ENCODE peak calls at places on chromosomes 11 and 22, in five cellular contexts. H is WERI-Rb-1, Q is WTC11, Z is HS-5, D is Kasumi-1. B is an unnamed sample.

GRCh38 chr22:42688241-42688913 is 32.3 kb downstream of the A4GALT start:
- DNase-seq in Q (peak), H (peak), D (no peak), Z (no peak), B (peak)

GRCh38 chr22:43162412-43163150 is 11.2 kb downstream of the TSPO start:
- DNase-seq in D (no peak), Z (no peak), H (no peak), Q (no peak), B (no peak)

GRCh38 chr11:110989734-110990133 is 255.8 kb upstream of the POU2AF2 start:
- DNase-seq in H (peak), D (no peak), Z (no peak), Q (no peak), B (no peak)

GRCh38 chr22:27022256-27022655 is 364.9 kb downstream of the MIAT start:
- DNase-seq in Q (no peak), D (no peak), Z (no peak), H (no peak), B (no peak)

GRCh38 chr22:36986242-36986821 is 32.9 kb downstream of the TST start:
- DNase-seq in H (peak), Q (peak), D (peak), Z (no peak), B (no peak)

GRCh38 chr22:38870312-38870741 is 1.7 kb downstream of the CBX6 start:
- DNase-seq in Z (peak), H (peak), D (peak), Q (peak), B (peak)

GRCh38 chr11:103339485-103339857 is 230.2 kb downstream of the DYNC2H1 start:
- DNase-seq in D (no peak), H (no peak), Q (no peak), Z (no peak), B (no peak)

GRCh38 chr11:35031869-35032268 is 107.1 kb upstream of the CD44 start:
- DNase-seq in D (no peak), Z (peak), H (no peak), Q (no peak), B (no peak)

GRCh38 chr11:103210543-103210942 is 101.3 kb downstream of the DYNC2H1 start:
- DNase-seq in Z (no peak), D (no peak), H (no peak), Q (no peak), B (no peak)

GRCh38 chr11:88508558-88508807 is 170.9 kb upstream of the CTSC start:
- DNase-seq in Q (peak), H (no peak), D (no peak), Z (no peak), B (peak)

GRCh38 chr22:24467340-24467739 is 27.8 kb upstream of the UPB1 start:
- DNase-seq in Q (no peak), D (no peak), Z (no peak), H (no peak), B (no peak)

GRCh38 chr11:114080219-114080618 is 20.7 kb downstream of the ZBTB16 start:
- DNase-seq in D (no peak), Z (no peak), Q (no peak), H (no peak), B (no peak)

GRCh38 chr22:26484360-26484706 is 656 bp downstream of the SRRD start:
- DNase-seq in Q (no peak), H (no peak), Z (no peak), D (no peak), B (no peak)

GRCh38 chr11:106763516-106763915 is 254.8 kb downstream of the GUCY1A2 start:
- DNase-seq in Z (no peak), D (no peak), Q (no peak), H (no peak), B (no peak)

GRCh38 chr22:45511847-45512261 is 9.2 kb downstream of the FBLN1 start:
- DNase-seq in H (no peak), D (no peak), Z (peak), Q (no peak), B (no peak)

GRCh38 chr11:113240790-113241189 is 73.6 kb upstream of the TTC12 start:
- DNase-seq in Z (no peak), D (no peak), H (no peak), Q (no peak), B (no peak)

GRCh38 chr22:29715705-29716104 is 4.1 kb upstream of the CABP7 start:
- DNase-seq in H (no peak), D (no peak), Z (no peak), Q (no peak), B (no peak)

GRCh38 chr22:30413745-30414524 is 11.6 kb upstream of the MTFP1 start:
- DNase-seq in Z (no peak), D (no peak), H (no peak), Q (no peak), B (no peak)

GRCh38 chr11:58977470-58977869 is 38.2 kb downstream of the GLYATL1 start:
- DNase-seq in D (no peak), Q (no peak), Z (no peak), H (no peak), B (no peak)

GRCh38 chr11:23313001-23313400 is 452.7 kb upstream of the CCDC179 start:
- DNase-seq in D (no peak), Z (no peak), H (no peak), Q (no peak), B (no peak)

GRCh38 chr22:31286360-31287255 is 5.7 kb downstream of the PIK3IP1 start:
- DNase-seq in Q (no peak), H (no peak), D (peak), Z (no peak), B (no peak)

GRCh38 chr11:122524532-122524882 is 131.0 kb upstream of the UBASH3B start:
- DNase-seq in D (no peak), Q (no peak), Z (no peak), H (no peak), B (no peak)